ENCODE peak calls at places on chromosomes 5 and 9, in six cellular contexts. Q is AG09309, X is dorsolateral prefrontal cortex, E is HCT116, K is fibroblast of mammary gland, T is ovary. V is an unnamed sample.

GRCh38 chr5:125530833-125531610 is 784.6 kb upstream of the ZNF608 start:
- DNase-seq in E (no peak), K (no peak), Q (no peak), T (no peak), X (no peak), V (no peak)

GRCh38 chr5:134070648-134070978 is 43.9 kb upstream of the TCF7 start:
- DNase-seq in K (peak), E (no peak), T (no peak), Q (no peak), X (no peak), V (peak)

GRCh38 chr5:6752782-6753181 is 39.5 kb downstream of the TENT4A start:
- DNase-seq in E (no peak), X (no peak), T (no peak), Q (no peak), K (no peak), V (no peak)

GRCh38 chr5:78995521-78995920 is 10.4 kb upstream of the ARSB start:
- DNase-seq in T (no peak), X (no peak), E (no peak), Q (no peak), K (no peak), V (no peak)

GRCh38 chr9:5569357-5569756 is 59.0 kb downstream of the PDCD1LG2 start:
- DNase-seq in Q (no peak), T (no peak), X (no peak), K (no peak), E (no peak), V (no peak)

GRCh38 chr5:172903790-172904189 is 55.4 kb upstream of the RPL26L1 start:
- DNase-seq in T (peak), E (peak), X (no peak), Q (peak), K (peak), V (peak)

GRCh38 chr5:123844873-123845272 is 332.9 kb downstream of the CSNK1G3 start:
- DNase-seq in K (no peak), Q (no peak), X (no peak), E (no peak), T (no peak), V (peak)

GRCh38 chr5:142883025-142883424 is 112.8 kb downstream of the ARHGAP26 start:
- DNase-seq in Q (no peak), K (peak), T (peak), E (no peak), X (no peak), V (peak)

GRCh38 chr9:3080951-3081350 is 237.1 kb upstream of the PUM3 start:
- DNase-seq in K (no peak), E (no peak), T (no peak), X (no peak), Q (no peak), V (peak)

GRCh38 chr9:16459421-16460148 is 410.9 kb downstream of the BNC2 start:
- DNase-seq in Q (no peak), E (no peak), K (peak), T (no peak), X (no peak), V (no peak)

GRCh38 chr5:72328172-72328571 is 8.0 kb downstream of the PTCD2 start:
- DNase-seq in Q (peak), T (no peak), X (peak), K (peak), E (no peak), V (peak)

GRCh38 chr9:92717201-92718085 is 47.2 kb downstream of the BICD2 start:
- DNase-seq in T (peak), Q (no peak), K (no peak), E (no peak), X (no peak), V (no peak)

GRCh38 chr5:133992429-133993151 is 12.2 kb downstream of the VDAC1 start:
- DNase-seq in T (no peak), Q (no peak), X (peak), K (no peak), E (no peak), V (no peak)

GRCh38 chr5:181188700-181189362 is 16.2 kb downstream of the TRIM7 start:
- DNase-seq in E (peak), Q (no peak), X (peak), K (peak), T (peak), V (peak)

GRCh38 chr9:128550770-128551651 is 1.4 kb upstream of the SPTAN1 start:
- DNase-seq in K (peak), T (peak), Q (no peak), X (peak), E (no peak), V (peak)

GRCh38 chr9:125683486-125683885 is 23.5 kb downstream of the MAPKAP1 start:
- DNase-seq in X (no peak), Q (peak), E (no peak), T (no peak), K (peak), V (peak)

GRCh38 chr5:14156611-14157493 is 13.7 kb downstream of the TRIO start:
- DNase-seq in Q (peak), K (peak), T (no peak), X (no peak), E (peak), V (peak)

GRCh38 chr5:167207081-167207480 is 1084.4 kb upstream of the WWC1 start:
- DNase-seq in T (no peak), X (no peak), E (no peak), Q (peak), K (peak), V (peak)

GRCh38 chr9:31034311-31034710 is 1350.1 kb upstream of the ACO1 start:
- DNase-seq in K (no peak), E (no peak), T (no peak), X (no peak), Q (no peak), V (peak)

DNA sequence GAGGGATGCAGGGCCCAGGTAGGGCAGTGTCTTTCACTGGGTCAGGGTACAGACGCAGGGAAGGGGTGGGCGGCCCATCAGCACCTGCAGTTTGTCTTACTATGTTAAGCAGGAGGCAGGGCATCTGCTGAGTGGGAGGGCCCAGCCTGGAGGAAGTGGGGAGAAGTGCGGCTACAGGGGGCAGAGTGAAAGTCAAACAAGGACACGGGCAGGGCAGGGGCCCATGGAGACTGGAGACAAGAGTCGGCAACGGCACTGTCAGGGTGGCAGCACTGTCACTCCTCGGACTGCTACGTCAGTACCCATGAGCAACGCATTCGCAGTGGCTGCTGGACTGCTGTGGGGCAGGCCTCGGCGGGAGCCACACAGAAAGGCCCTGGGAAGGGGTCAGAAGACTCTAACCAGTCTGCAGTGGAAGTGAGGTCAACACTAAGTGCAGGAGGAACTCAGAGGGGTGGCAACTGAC is 19.7 kb downstream of the CAMSAP1 start:
- DNase-seq in K (no peak), Q (no peak), X (no peak), T (no peak), E (no peak), V (no peak)
- TF ChIP-seq CTCF in K (no peak), Q (no peak), X (no peak), T (no peak), E (no peak), V (peak)

GRCh38 chr5:10442581-10442980 is 902 bp downstream of the ROPN1L start:
- DNase-seq in Q (no peak), X (no peak), E (no peak), T (no peak), K (peak), V (no peak)
- H3K4me3 ChIP-seq in Q (no peak), X (peak), E (no peak), T (no peak), K (peak), V (no peak)

GRCh38 chr9:13113751-13114150 is 165.7 kb downstream of the MPDZ start:
- DNase-seq in Q (no peak), X (no peak), E (no peak), T (no peak), K (peak), V (no peak)
- TF ChIP-seq CTCF in Q (no peak), X (no peak), E (no peak), T (no peak), K (no peak), V (no peak)

DNA sequence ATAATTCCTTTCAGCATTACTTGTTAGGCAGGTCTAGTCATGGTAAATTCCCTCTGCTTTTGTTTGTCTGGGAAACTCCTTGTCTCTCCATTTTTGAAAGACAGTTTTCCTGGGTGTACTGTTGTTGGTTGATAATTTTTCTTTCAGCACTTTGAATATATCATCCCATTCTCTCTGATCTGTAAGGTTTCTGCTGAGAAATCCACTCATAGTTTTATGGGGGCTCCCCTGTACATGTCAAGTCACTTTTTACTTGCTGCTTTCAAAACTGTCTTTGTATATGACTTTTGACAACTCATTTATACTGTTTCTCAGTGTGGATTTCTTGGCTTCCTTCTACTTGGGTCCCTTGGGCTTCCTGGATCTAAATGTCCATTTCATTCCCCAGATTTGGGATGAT is 16.5 kb downstream of the MEIKIN start:
- DNase-seq in X (no peak), E (no peak), T (no peak), Q (no peak), K (no peak), V (no peak)
- H3K4me3 ChIP-seq in X (no peak), E (no peak), T (no peak), Q (no peak), K (no peak), V (no peak)

GRCh38 chr9:98654247-98654646 is 54.5 kb downstream of the GABBR2 start:
- DNase-seq in K (peak), Q (peak), T (no peak), X (no peak), E (no peak), V (peak)
- TF ChIP-seq CTCF in K (no peak), Q (no peak), T (no peak), X (no peak), E (no peak), V (no peak)

GRCh38 chr5:141422742-141423291 is 2.0 kb downstream of the PCDHGA11 start:
- DNase-seq in T (no peak), E (no peak), Q (no peak), K (no peak), X (no peak), V (no peak)

GRCh38 chr5:141431286-141431685 is 979 bp downstream of the PCDHGA12 start:
- DNase-seq in X (no peak), K (peak), E (no peak), Q (no peak), T (no peak), V (peak)

GRCh38 chr5:141430332-141431113 is at the start of gene PCDHGA12:
- DNase-seq in E (no peak), X (peak), T (peak), K (peak), Q (peak), V (peak)

DNA sequence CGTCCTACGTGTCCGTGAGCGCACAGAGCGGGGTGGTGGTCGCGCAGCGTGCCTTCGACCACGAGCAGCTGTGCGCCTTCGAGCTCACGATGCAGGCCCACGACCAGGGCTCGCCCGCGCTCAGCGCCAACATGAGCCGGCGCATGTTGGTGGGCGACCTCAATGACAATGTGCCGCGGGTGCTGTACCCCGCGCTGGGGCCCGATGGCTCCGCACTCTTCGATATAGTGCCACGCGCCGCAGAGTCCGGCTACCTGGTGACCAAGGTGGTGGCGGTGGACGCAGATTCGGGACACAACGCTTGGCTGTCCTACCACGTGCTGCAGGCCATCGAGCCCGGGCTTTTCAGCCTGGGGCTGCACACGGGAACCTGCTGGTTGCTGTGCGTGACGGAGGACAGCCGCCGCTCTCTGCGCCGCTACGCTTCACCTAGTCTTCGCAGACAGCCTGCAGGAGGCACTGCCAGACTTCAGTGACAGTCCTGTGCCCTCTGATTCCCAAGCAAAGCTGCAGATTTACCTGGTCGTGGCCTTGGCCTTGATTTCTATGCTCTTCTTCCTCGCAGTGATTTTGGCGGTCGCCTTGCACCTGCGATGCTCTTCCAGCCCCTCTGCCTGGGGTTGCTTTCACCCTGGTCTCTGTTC is 2.4 kb upstream of the PCDHGA12 start:
- DNase-seq in Q (no peak), E (no peak), T (no peak), K (no peak), X (no peak), V (no peak)
- H3K4me3 ChIP-seq in Q (no peak), E (no peak), T (no peak), K (no peak), X (no peak), V (no peak)

GRCh38 chr5:80820685-80821084 is 139.5 kb upstream of the RASGRF2 start:
- DNase-seq in X (no peak), Q (no peak), E (no peak), T (no peak), K (no peak), V (no peak)
- TF ChIP-seq CTCF in X (no peak), Q (no peak), E (no peak), T (no peak), K (no peak), V (no peak)

GRCh38 chr5:157548513-157549282 is 26.9 kb downstream of the ADAM19 start:
- DNase-seq in K (peak), X (no peak), T (no peak), Q (peak), E (no peak), V (peak)
- H3K4me3 ChIP-seq in K (no peak), X (no peak), T (no peak), Q (peak), E (no peak), V (no peak)